ENCODE peak calls at places on chromosomes 11 and 22, in nine cellular contexts. One of them, this sample, is unnamed. For H3K27me3, the result is how much of the 10 kb centered on the place peaks cover.

GRCh38 chr22:24419480-24419860 is 7.9 kb upstream of the ADORA2A start:
- DNase-seq in K562: no peak
- DNase-seq in HCT116: no peak
- DNase-seq in Karpas-422: no peak
- DNase-seq in heart right ventricle: no peak
- DNase-seq in left lung: no peak
- DNase-seq in GM12878: no peak
- DNase-seq in AG04450: no peak
- DNase-seq in CD8-positive, alpha-beta memory T cell: no peak
- DNase-seq in this sample: no peak

GRCh38 chr11:10401696-10402392 is 53.2 kb upstream of the AMPD3 start:
- DNase-seq in AG04450: no peak
- DNase-seq in CD8-positive, alpha-beta memory T cell: no peak
- DNase-seq in left lung: no peak
- DNase-seq in heart right ventricle: no peak
- DNase-seq in HCT116: no peak
- DNase-seq in Karpas-422: no peak
- DNase-seq in GM12878: no peak
- DNase-seq in K562: no peak
- DNase-seq in this sample: no peak

GRCh38 chr11:15688351-15688792 is 573.6 kb downstream of the INSC start:
- DNase-seq in GM12878: no peak
- DNase-seq in CD8-positive, alpha-beta memory T cell: no peak
- DNase-seq in heart right ventricle: peak
- DNase-seq in AG04450: no peak
- DNase-seq in Karpas-422: no peak
- DNase-seq in K562: no peak
- DNase-seq in left lung: no peak
- DNase-seq in HCT116: no peak
- DNase-seq in this sample: no peak

GRCh38 chr22:42799061-42799460 is 58.0 kb downstream of the ARFGAP3 start:
- DNase-seq in GM12878: no peak
- DNase-seq in left lung: no peak
- DNase-seq in AG04450: no peak
- DNase-seq in HCT116: no peak
- DNase-seq in heart right ventricle: no peak
- DNase-seq in CD8-positive, alpha-beta memory T cell: no peak
- DNase-seq in Karpas-422: no peak
- DNase-seq in K562: no peak
- DNase-seq in this sample: no peak

GRCh38 chr11:81112718-81113117 is 1620.9 kb downstream of the FAM181B start:
- DNase-seq in left lung: no peak
- DNase-seq in GM12878: no peak
- DNase-seq in Karpas-422: no peak
- DNase-seq in AG04450: no peak
- DNase-seq in CD8-positive, alpha-beta memory T cell: no peak
- DNase-seq in HCT116: no peak
- DNase-seq in K562: no peak
- DNase-seq in heart right ventricle: no peak
- DNase-seq in this sample: no peak

GRCh38 chr22:44366372-44367310 is 53.9 kb upstream of the SHISAL1 start:
- DNase-seq in heart right ventricle: no peak
- DNase-seq in left lung: no peak
- DNase-seq in CD8-positive, alpha-beta memory T cell: no peak
- DNase-seq in HCT116: no peak
- DNase-seq in AG04450: no peak
- DNase-seq in GM12878: no peak
- DNase-seq in Karpas-422: no peak
- DNase-seq in K562: no peak
- DNase-seq in this sample: no peak

GRCh38 chr11:102266111-102266510 is 51.2 kb upstream of the BIRC3 start:
- DNase-seq in left lung: no peak
- DNase-seq in CD8-positive, alpha-beta memory T cell: no peak
- DNase-seq in Karpas-422: no peak
- DNase-seq in HCT116: no peak
- DNase-seq in K562: no peak
- DNase-seq in AG04450: no peak
- DNase-seq in heart right ventricle: no peak
- DNase-seq in GM12878: no peak
- DNase-seq in this sample: no peak

GRCh38 chr11:125995313-125995712 is 49.5 kb downstream of the VSIG10L2 start:
- DNase-seq in CD8-positive, alpha-beta memory T cell: no peak
- DNase-seq in HCT116: no peak
- DNase-seq in heart right ventricle: no peak
- DNase-seq in Karpas-422: no peak
- DNase-seq in left lung: no peak
- DNase-seq in AG04450: no peak
- DNase-seq in GM12878: no peak
- DNase-seq in K562: no peak
- DNase-seq in this sample: no peak

GRCh38 chr22:20010307-20011122 is 6.1 kb downstream of the ARVCF start:
- DNase-seq in heart right ventricle: no peak
- DNase-seq in AG04450: no peak
- DNase-seq in K562: peak
- DNase-seq in Karpas-422: no peak
- DNase-seq in CD8-positive, alpha-beta memory T cell: no peak
- DNase-seq in left lung: no peak
- DNase-seq in HCT116: no peak
- DNase-seq in GM12878: no peak
- DNase-seq in this sample: no peak

GRCh38 chr11:6574816-6575715 is 28.4 kb downstream of the RRP8 start:
- DNase-seq in HCT116: no peak
- DNase-seq in AG04450: no peak
- DNase-seq in GM12878: no peak
- DNase-seq in CD8-positive, alpha-beta memory T cell: no peak
- DNase-seq in heart right ventricle: no peak
- DNase-seq in K562: no peak
- DNase-seq in left lung: no peak
- DNase-seq in Karpas-422: no peak
- DNase-seq in this sample: no peak

GRCh38 chr11:59668188-59668949 is 468 bp downstream of the PATL1 start:
- DNase-seq in K562: peak
- DNase-seq in GM12878: no peak
- DNase-seq in CD8-positive, alpha-beta memory T cell: no peak
- DNase-seq in AG04450: no peak
- DNase-seq in heart right ventricle: peak
- DNase-seq in HCT116: no peak
- DNase-seq in left lung: peak
- DNase-seq in Karpas-422: no peak
- DNase-seq in this sample: peak

GRCh38 chr11:26849009-26849408 is 127.1 kb upstream of the SLC5A12 start:
- DNase-seq in HCT116: no peak
- DNase-seq in AG04450: no peak
- DNase-seq in Karpas-422: no peak
- DNase-seq in CD8-positive, alpha-beta memory T cell: no peak
- DNase-seq in K562: no peak
- DNase-seq in GM12878: no peak
- DNase-seq in left lung: peak
- DNase-seq in heart right ventricle: peak
- DNase-seq in this sample: no peak

GRCh38 chr11:37322333-37323194 is 724.5 kb upstream of the RAG2 start:
- DNase-seq in left lung: no peak
- DNase-seq in GM12878: no peak
- DNase-seq in K562: no peak
- DNase-seq in CD8-positive, alpha-beta memory T cell: no peak
- DNase-seq in Karpas-422: no peak
- DNase-seq in AG04450: no peak
- DNase-seq in HCT116: no peak
- DNase-seq in heart right ventricle: no peak
- DNase-seq in this sample: no peak

GRCh38 chr11:1371836-1372465 is 17.8 kb upstream of the BRSK2 start:
- DNase-seq in GM12878: no peak
- DNase-seq in AG04450: no peak
- DNase-seq in CD8-positive, alpha-beta memory T cell: no peak
- DNase-seq in HCT116: no peak
- DNase-seq in heart right ventricle: no peak
- DNase-seq in left lung: no peak
- DNase-seq in K562: no peak
- DNase-seq in Karpas-422: no peak
- DNase-seq in this sample: no peak

GRCh38 chr11:124971810-124972209 is 17.8 kb downstream of the CCDC15 start:
- DNase-seq in K562: no peak
- DNase-seq in left lung: no peak
- DNase-seq in HCT116: no peak
- DNase-seq in GM12878: no peak
- DNase-seq in Karpas-422: no peak
- DNase-seq in heart right ventricle: no peak
- DNase-seq in AG04450: no peak
- DNase-seq in CD8-positive, alpha-beta memory T cell: no peak
- DNase-seq in this sample: no peak

GRCh38 chr11:19241260-19242183 is 777 bp upstream of the E2F8 start:
- DNase-seq in AG04450: no peak
- DNase-seq in heart right ventricle: peak
- DNase-seq in Karpas-422: peak
- DNase-seq in HCT116: no peak
- DNase-seq in GM12878: no peak
- DNase-seq in K562: peak
- DNase-seq in CD8-positive, alpha-beta memory T cell: peak
- DNase-seq in left lung: peak
- DNase-seq in this sample: no peak

GRCh38 chr11:87013852-87014251 is 23.9 kb upstream of the TMEM135 start:
- DNase-seq in CD8-positive, alpha-beta memory T cell: no peak
- DNase-seq in HCT116: no peak
- DNase-seq in AG04450: no peak
- DNase-seq in left lung: no peak
- DNase-seq in heart right ventricle: no peak
- DNase-seq in Karpas-422: no peak
- DNase-seq in GM12878: no peak
- DNase-seq in K562: no peak
- DNase-seq in this sample: no peak

GRCh38 chr11:3867209-3868071 is 12.0 kb downstream of the STIM1 start:
- DNase-seq in CD8-positive, alpha-beta memory T cell: no peak
- DNase-seq in HCT116: no peak
- DNase-seq in GM12878: peak
- DNase-seq in Karpas-422: no peak
- DNase-seq in left lung: no peak
- DNase-seq in AG04450: no peak
- DNase-seq in K562: peak
- DNase-seq in heart right ventricle: peak
- DNase-seq in this sample: peak

GRCh38 chr11:14244926-14245325 is 114.1 kb downstream of the RRAS2 start:
- DNase-seq in K562: no peak
- DNase-seq in left lung: no peak
- DNase-seq in heart right ventricle: no peak
- DNase-seq in AG04450: no peak
- DNase-seq in CD8-positive, alpha-beta memory T cell: no peak
- DNase-seq in HCT116: no peak
- DNase-seq in GM12878: no peak
- DNase-seq in Karpas-422: no peak
- DNase-seq in this sample: no peak

DNA sequence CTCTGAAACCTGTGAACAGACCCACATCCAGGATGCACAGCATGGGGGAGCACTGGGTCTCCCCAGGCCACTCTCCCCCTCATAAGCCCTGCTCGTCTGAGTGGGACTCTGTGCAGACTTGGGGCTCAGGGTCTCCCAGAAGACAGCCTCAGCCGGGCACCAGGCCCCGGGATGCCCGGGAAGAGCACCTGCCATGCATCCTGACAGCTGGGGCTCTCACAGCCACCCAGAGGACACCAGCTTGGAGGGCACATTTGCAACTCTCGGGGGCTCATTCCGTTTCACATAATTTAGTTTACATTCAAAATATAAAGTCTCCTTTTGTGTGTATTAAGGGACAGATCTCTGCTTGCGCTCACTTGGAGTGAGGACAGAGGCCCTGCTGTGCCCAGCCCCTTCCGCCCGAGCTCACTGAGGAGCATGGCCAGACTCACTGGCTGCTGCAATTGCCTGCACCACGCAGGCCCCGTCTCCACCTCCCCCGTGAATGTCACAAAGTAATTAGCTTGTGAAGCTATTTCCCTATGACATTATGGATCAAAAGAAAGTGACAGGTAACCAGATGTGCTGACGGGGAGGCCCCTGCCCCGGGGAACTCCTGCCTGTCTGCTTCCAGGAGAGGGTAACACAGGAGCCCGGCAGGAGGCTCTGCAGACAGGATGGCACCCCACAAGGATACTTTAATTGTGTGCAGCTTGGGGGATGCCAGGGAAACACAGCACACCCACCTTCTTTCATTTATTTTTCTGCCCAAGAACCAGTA is 275.6 kb downstream of the BRD1 start:
- DNase-seq in HCT116: no peak
- DNase-seq in CD8-positive, alpha-beta memory T cell: no peak
- DNase-seq in heart right ventricle: no peak
- DNase-seq in left lung: peak
- DNase-seq in GM12878: no peak
- DNase-seq in K562: no peak
- DNase-seq in Karpas-422: no peak
- DNase-seq in AG04450: no peak
- DNase-seq in this sample: no peak
- H3K27me3 ChIP-seq in HCT116: under half
- H3K27me3 ChIP-seq in CD8-positive, alpha-beta memory T cell: under half
- H3K27me3 ChIP-seq in heart right ventricle: under half
- H3K27me3 ChIP-seq in left lung: under half
- H3K27me3 ChIP-seq in GM12878: under half
- H3K27me3 ChIP-seq in K562: under half
- H3K27me3 ChIP-seq in Karpas-422: under half
- H3K27me3 ChIP-seq in AG04450: under half
- H3K27me3 ChIP-seq in this sample: under half

GRCh38 chr11:69304686-69305085 is 10.7 kb downstream of the MYEOV start:
- DNase-seq in CD8-positive, alpha-beta memory T cell: no peak
- DNase-seq in HCT116: no peak
- DNase-seq in Karpas-422: peak
- DNase-seq in K562: no peak
- DNase-seq in AG04450: no peak
- DNase-seq in heart right ventricle: no peak
- DNase-seq in left lung: no peak
- DNase-seq in GM12878: no peak
- DNase-seq in this sample: no peak
- H3K27me3 ChIP-seq in CD8-positive, alpha-beta memory T cell: under half
- H3K27me3 ChIP-seq in HCT116: under half
- H3K27me3 ChIP-seq in Karpas-422: under half
- H3K27me3 ChIP-seq in K562: under half
- H3K27me3 ChIP-seq in AG04450: under half
- H3K27me3 ChIP-seq in heart right ventricle: under half
- H3K27me3 ChIP-seq in left lung: under half
- H3K27me3 ChIP-seq in GM12878: under half
- H3K27me3 ChIP-seq in this sample: under half

GRCh38 chr11:45378516-45378915 is 92.4 kb upstream of the SYT13 start:
- DNase-seq in left lung: no peak
- DNase-seq in CD8-positive, alpha-beta memory T cell: no peak
- DNase-seq in K562: no peak
- DNase-seq in AG04450: no peak
- DNase-seq in Karpas-422: no peak
- DNase-seq in heart right ventricle: no peak
- DNase-seq in GM12878: no peak
- DNase-seq in HCT116: no peak
- DNase-seq in this sample: no peak
- H3K27me3 ChIP-seq in left lung: under half
- H3K27me3 ChIP-seq in CD8-positive, alpha-beta memory T cell: under half
- H3K27me3 ChIP-seq in K562: under half
- H3K27me3 ChIP-seq in AG04450: under half
- H3K27me3 ChIP-seq in Karpas-422: under half
- H3K27me3 ChIP-seq in heart right ventricle: under half
- H3K27me3 ChIP-seq in GM12878: under half
- H3K27me3 ChIP-seq in HCT116: under half
- H3K27me3 ChIP-seq in this sample: under half

DNA sequence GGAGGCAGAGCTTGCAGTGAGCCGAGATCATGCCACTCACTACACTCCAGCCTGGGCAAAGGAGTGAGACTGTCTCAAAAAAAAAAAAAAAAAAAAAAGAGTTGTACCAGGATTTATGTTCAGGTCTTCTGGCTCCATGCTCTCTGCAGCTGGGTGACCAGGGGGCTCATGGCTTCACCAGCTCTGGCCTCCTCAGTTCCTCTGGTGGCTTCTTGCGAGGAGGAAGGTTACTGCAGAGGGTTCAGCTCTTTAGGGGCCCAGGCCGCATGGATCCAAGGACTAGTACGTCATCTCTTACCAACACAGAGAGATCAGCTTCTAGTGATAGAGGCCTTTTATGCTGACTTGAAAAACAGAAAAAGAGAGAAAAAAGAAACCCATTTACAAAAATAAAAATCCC is 13.5 kb downstream of the ZBTB16 start:
- DNase-seq in AG04450: no peak
- DNase-seq in left lung: no peak
- DNase-seq in CD8-positive, alpha-beta memory T cell: no peak
- DNase-seq in HCT116: no peak
- DNase-seq in Karpas-422: no peak
- DNase-seq in heart right ventricle: no peak
- DNase-seq in K562: no peak
- DNase-seq in GM12878: no peak
- DNase-seq in this sample: no peak
- H3K27me3 ChIP-seq in AG04450: under half
- H3K27me3 ChIP-seq in left lung: under half
- H3K27me3 ChIP-seq in CD8-positive, alpha-beta memory T cell: under half
- H3K27me3 ChIP-seq in HCT116: under half
- H3K27me3 ChIP-seq in Karpas-422: under half
- H3K27me3 ChIP-seq in heart right ventricle: under half
- H3K27me3 ChIP-seq in K562: half or more
- H3K27me3 ChIP-seq in GM12878: under half
- H3K27me3 ChIP-seq in this sample: under half

This sample was measured in cardiac muscle cell.